ENCODE peak calls at places on chromosomes 6 and 20, in ten cellular contexts. One of them, this sample, is unnamed. For H3K4me1, the result is how much of the 10 kb centered on the place peaks cover.

GRCh38 chr6:95431637-95432228 is 145.6 kb upstream of the MANEA start:
- DNase-seq in heart left ventricle: no peak
- DNase-seq in Peyer's patch: peak
- DNase-seq in prostate gland: peak
- DNase-seq in spleen: no peak
- DNase-seq in transverse colon: peak
- DNase-seq in ovary: peak
- DNase-seq in right lobe of liver: no peak
- DNase-seq in thyroid gland: peak
- DNase-seq in suprapubic skin: no peak
- DNase-seq in this sample: peak

GRCh38 chr20:61951695-61952533 is 113.8 kb downstream of the TAF4 start:
- DNase-seq in heart left ventricle: peak
- DNase-seq in Peyer's patch: no peak
- DNase-seq in prostate gland: no peak
- DNase-seq in spleen: peak
- DNase-seq in transverse colon: no peak
- DNase-seq in ovary: peak
- DNase-seq in right lobe of liver: peak
- DNase-seq in thyroid gland: no peak
- DNase-seq in suprapubic skin: no peak
- DNase-seq in this sample: no peak

GRCh38 chr20:25223179-25223661 is 24.7 kb upstream of the PYGB start:
- DNase-seq in heart left ventricle: no peak
- DNase-seq in Peyer's patch: peak
- DNase-seq in prostate gland: no peak
- DNase-seq in spleen: no peak
- DNase-seq in transverse colon: peak
- DNase-seq in ovary: no peak
- DNase-seq in right lobe of liver: no peak
- DNase-seq in thyroid gland: no peak
- DNase-seq in suprapubic skin: no peak
- DNase-seq in this sample: no peak

GRCh38 chr20:16283978-16284377 is 289.3 kb downstream of the KIF16B start:
- DNase-seq in heart left ventricle: no peak
- DNase-seq in Peyer's patch: peak
- DNase-seq in prostate gland: no peak
- DNase-seq in spleen: no peak
- DNase-seq in transverse colon: no peak
- DNase-seq in ovary: no peak
- DNase-seq in right lobe of liver: no peak
- DNase-seq in thyroid gland: peak
- DNase-seq in suprapubic skin: no peak
- DNase-seq in this sample: no peak

GRCh38 chr6:13523826-13524622 is 36.6 kb upstream of the GFOD1 start:
- DNase-seq in heart left ventricle: no peak
- DNase-seq in Peyer's patch: no peak
- DNase-seq in prostate gland: no peak
- DNase-seq in spleen: no peak
- DNase-seq in transverse colon: no peak
- DNase-seq in ovary: no peak
- DNase-seq in right lobe of liver: no peak
- DNase-seq in thyroid gland: no peak
- DNase-seq in suprapubic skin: no peak
- DNase-seq in this sample: no peak

GRCh38 chr6:106547961-106548453 is 81.3 kb downstream of the RTN4IP1 start:
- DNase-seq in heart left ventricle: no peak
- DNase-seq in Peyer's patch: no peak
- DNase-seq in prostate gland: peak
- DNase-seq in spleen: no peak
- DNase-seq in transverse colon: no peak
- DNase-seq in ovary: peak
- DNase-seq in right lobe of liver: no peak
- DNase-seq in thyroid gland: no peak
- DNase-seq in suprapubic skin: no peak
- DNase-seq in this sample: no peak

GRCh38 chr20:51784299-51784698 is 16.1 kb upstream of the ATP9A start:
- DNase-seq in heart left ventricle: no peak
- DNase-seq in Peyer's patch: no peak
- DNase-seq in prostate gland: no peak
- DNase-seq in spleen: no peak
- DNase-seq in transverse colon: no peak
- DNase-seq in ovary: no peak
- DNase-seq in right lobe of liver: no peak
- DNase-seq in thyroid gland: no peak
- DNase-seq in suprapubic skin: no peak
- DNase-seq in this sample: no peak

GRCh38 chr6:28719275-28719940 is 193.7 kb downstream of the GPX5 start:
- DNase-seq in heart left ventricle: no peak
- DNase-seq in Peyer's patch: no peak
- DNase-seq in prostate gland: no peak
- DNase-seq in spleen: no peak
- DNase-seq in transverse colon: no peak
- DNase-seq in ovary: no peak
- DNase-seq in right lobe of liver: no peak
- DNase-seq in thyroid gland: no peak
- DNase-seq in suprapubic skin: no peak
- DNase-seq in this sample: no peak

GRCh38 chr6:130882370-130882769 is 55.2 kb downstream of the SMLR1 start:
- DNase-seq in heart left ventricle: no peak
- DNase-seq in Peyer's patch: no peak
- DNase-seq in prostate gland: no peak
- DNase-seq in spleen: no peak
- DNase-seq in transverse colon: no peak
- DNase-seq in ovary: no peak
- DNase-seq in right lobe of liver: no peak
- DNase-seq in thyroid gland: no peak
- DNase-seq in suprapubic skin: no peak
- DNase-seq in this sample: peak

GRCh38 chr20:56540415-56540814 is 7.4 kb downstream of the FAM209B start:
- DNase-seq in heart left ventricle: no peak
- DNase-seq in Peyer's patch: no peak
- DNase-seq in prostate gland: no peak
- DNase-seq in spleen: no peak
- DNase-seq in transverse colon: no peak
- DNase-seq in ovary: no peak
- DNase-seq in right lobe of liver: no peak
- DNase-seq in thyroid gland: no peak
- DNase-seq in suprapubic skin: no peak
- DNase-seq in this sample: no peak

DNA sequence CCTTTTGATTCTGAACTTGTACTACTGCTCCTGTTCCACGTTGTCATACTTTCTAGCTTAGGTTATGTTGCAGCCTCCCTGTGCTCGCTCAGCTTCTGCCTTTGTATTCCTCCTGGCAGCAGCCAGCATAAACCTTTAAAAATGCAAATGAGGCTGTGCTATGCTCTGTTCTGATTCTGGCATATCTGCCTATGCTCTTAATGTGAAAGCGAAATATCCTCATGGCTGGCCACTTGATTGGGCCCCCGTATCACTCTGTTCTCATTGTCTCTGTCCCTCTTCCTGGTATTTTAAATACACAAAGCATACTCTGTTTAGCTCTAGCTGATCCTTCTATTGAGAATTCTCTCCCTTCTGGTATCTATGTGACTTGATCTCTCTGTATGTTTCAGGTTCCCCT is 139.0 kb downstream of the JARID2 start:
- DNase-seq in heart left ventricle: no peak
- DNase-seq in Peyer's patch: no peak
- DNase-seq in prostate gland: peak
- DNase-seq in spleen: no peak
- DNase-seq in transverse colon: no peak
- DNase-seq in ovary: no peak
- DNase-seq in right lobe of liver: no peak
- DNase-seq in thyroid gland: no peak
- DNase-seq in suprapubic skin: no peak
- DNase-seq in this sample: no peak
- H3K4me1 ChIP-seq in heart left ventricle: half or more
- H3K4me1 ChIP-seq in Peyer's patch: under half
- H3K4me1 ChIP-seq in prostate gland: under half
- H3K4me1 ChIP-seq in spleen: under half
- H3K4me1 ChIP-seq in transverse colon: under half
- H3K4me1 ChIP-seq in ovary: under half
- H3K4me1 ChIP-seq in right lobe of liver: under half
- H3K4me1 ChIP-seq in thyroid gland: under half
- H3K4me1 ChIP-seq in suprapubic skin: under half
- H3K4me1 ChIP-seq in this sample: under half

GRCh38 chr6:42010185-42010872 is 40.0 kb upstream of the TAF8 start:
- DNase-seq in heart left ventricle: no peak
- DNase-seq in Peyer's patch: no peak
- DNase-seq in prostate gland: no peak
- DNase-seq in spleen: peak
- DNase-seq in transverse colon: no peak
- DNase-seq in ovary: no peak
- DNase-seq in right lobe of liver: peak
- DNase-seq in thyroid gland: peak
- DNase-seq in suprapubic skin: no peak
- DNase-seq in this sample: no peak
- TF ChIP-seq POLR2A in heart left ventricle: no peak
- TF ChIP-seq POLR2A in Peyer's patch: no peak
- TF ChIP-seq POLR2A in prostate gland: no peak
- TF ChIP-seq POLR2A in spleen: no peak
- TF ChIP-seq POLR2A in transverse colon: no peak
- TF ChIP-seq POLR2A in ovary: no peak
- TF ChIP-seq POLR2A in right lobe of liver: no peak
- TF ChIP-seq POLR2A in thyroid gland: no peak
- TF ChIP-seq POLR2A in suprapubic skin: no peak
- TF ChIP-seq POLR2A in this sample: no peak

DNA sequence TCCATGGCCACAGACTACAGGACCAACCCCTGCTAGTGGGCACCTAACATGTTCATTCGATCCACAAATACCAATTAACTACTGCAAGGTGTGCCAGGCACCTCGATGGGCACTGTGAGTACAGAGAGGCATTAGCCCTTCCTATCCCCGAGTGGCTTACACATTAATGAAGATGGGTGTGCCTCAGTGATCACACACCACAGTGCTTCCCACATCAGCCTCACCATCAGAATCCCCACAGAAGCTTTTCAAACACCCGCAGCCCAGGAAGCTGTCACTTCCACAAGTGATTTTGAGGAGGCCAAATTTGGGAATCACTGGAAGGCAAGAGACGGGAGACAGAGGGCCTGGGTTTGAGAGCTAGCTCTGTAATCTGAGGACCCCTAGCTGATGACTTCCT is 23.7 kb downstream of the EZR start:
- DNase-seq in heart left ventricle: no peak
- DNase-seq in Peyer's patch: peak
- DNase-seq in prostate gland: no peak
- DNase-seq in spleen: no peak
- DNase-seq in transverse colon: peak
- DNase-seq in ovary: no peak
- DNase-seq in right lobe of liver: no peak
- DNase-seq in thyroid gland: no peak
- DNase-seq in suprapubic skin: no peak
- DNase-seq in this sample: no peak
- H3K4me1 ChIP-seq in heart left ventricle: half or more
- H3K4me1 ChIP-seq in Peyer's patch: under half
- H3K4me1 ChIP-seq in prostate gland: under half
- H3K4me1 ChIP-seq in spleen: under half
- H3K4me1 ChIP-seq in transverse colon: half or more
- H3K4me1 ChIP-seq in ovary: under half
- H3K4me1 ChIP-seq in right lobe of liver: under half
- H3K4me1 ChIP-seq in thyroid gland: half or more
- H3K4me1 ChIP-seq in suprapubic skin: under half
- H3K4me1 ChIP-seq in this sample: half or more

GRCh38 chr20:60060006-60060557 is 101.9 kb downstream of the CDH26 start:
- DNase-seq in heart left ventricle: no peak
- DNase-seq in Peyer's patch: no peak
- DNase-seq in prostate gland: no peak
- DNase-seq in spleen: no peak
- DNase-seq in transverse colon: no peak
- DNase-seq in ovary: no peak
- DNase-seq in right lobe of liver: no peak
- DNase-seq in thyroid gland: no peak
- DNase-seq in suprapubic skin: no peak
- DNase-seq in this sample: no peak

GRCh38 chr20:60056345-60057122 is 98.3 kb downstream of the CDH26 start:
- DNase-seq in heart left ventricle: no peak
- DNase-seq in Peyer's patch: no peak
- DNase-seq in prostate gland: no peak
- DNase-seq in spleen: no peak
- DNase-seq in transverse colon: no peak
- DNase-seq in ovary: no peak
- DNase-seq in right lobe of liver: no peak
- DNase-seq in thyroid gland: no peak
- DNase-seq in suprapubic skin: no peak
- DNase-seq in this sample: no peak

GRCh38 chr20:60057123-60057865 is 99.1 kb downstream of the CDH26 start:
- DNase-seq in heart left ventricle: peak
- DNase-seq in Peyer's patch: peak
- DNase-seq in prostate gland: peak
- DNase-seq in spleen: peak
- DNase-seq in transverse colon: peak
- DNase-seq in ovary: peak
- DNase-seq in right lobe of liver: peak
- DNase-seq in thyroid gland: peak
- DNase-seq in suprapubic skin: no peak
- DNase-seq in this sample: peak

GRCh38 chr20:60058869-60059268 is 100.6 kb downstream of the CDH26 start:
- DNase-seq in heart left ventricle: no peak
- DNase-seq in Peyer's patch: no peak
- DNase-seq in prostate gland: no peak
- DNase-seq in spleen: no peak
- DNase-seq in transverse colon: no peak
- DNase-seq in ovary: no peak
- DNase-seq in right lobe of liver: no peak
- DNase-seq in thyroid gland: no peak
- DNase-seq in suprapubic skin: no peak
- DNase-seq in this sample: no peak

DNA sequence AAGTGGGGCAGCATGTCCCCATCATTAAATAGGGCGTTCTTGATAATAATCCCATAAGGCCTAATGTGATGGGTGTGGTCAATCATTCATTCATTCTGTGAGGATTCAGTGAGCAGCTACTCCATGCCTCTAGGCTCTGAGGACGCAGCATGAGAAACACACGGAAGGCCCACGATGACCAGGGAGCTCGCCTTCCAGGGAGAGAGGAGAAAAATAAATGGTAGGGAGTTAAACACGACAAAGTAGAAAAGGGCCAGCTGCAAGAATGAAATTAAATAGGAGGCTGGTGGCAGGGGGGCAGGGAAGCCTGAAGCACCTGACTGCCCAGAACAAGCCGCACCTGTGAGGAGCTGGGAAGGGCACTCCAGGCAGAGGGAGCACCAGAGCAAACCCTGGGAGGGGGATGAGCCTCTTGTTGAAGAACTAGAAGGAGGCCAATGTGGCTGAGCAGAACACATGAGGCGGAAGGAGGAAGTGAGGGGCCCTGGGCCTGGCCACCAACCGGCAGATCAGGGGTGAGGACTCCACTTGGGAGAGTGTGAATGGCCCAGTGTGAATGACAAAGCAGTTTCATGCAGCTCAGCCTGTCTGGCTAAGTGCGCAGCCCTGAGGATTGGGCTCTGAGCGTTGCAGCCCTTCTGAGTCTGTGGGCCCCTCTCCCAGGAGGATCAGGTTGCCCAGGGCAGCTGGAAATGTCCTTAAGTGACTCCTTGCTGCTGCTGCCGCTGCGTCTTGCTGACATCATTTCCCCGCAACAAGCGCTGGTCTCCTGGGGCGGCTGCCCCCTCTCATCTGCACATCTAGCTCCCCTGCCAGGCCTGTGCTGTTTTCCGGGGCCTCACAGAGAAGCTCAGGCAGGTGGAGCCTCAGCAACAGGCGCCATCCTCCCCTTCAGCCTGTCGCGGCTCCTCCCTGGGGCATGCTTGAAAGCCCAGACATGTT is 99.9 kb downstream of the CDH26 start:
- DNase-seq in heart left ventricle: peak
- DNase-seq in Peyer's patch: no peak
- DNase-seq in prostate gland: no peak
- DNase-seq in spleen: peak
- DNase-seq in transverse colon: peak
- DNase-seq in ovary: no peak
- DNase-seq in right lobe of liver: peak
- DNase-seq in thyroid gland: peak
- DNase-seq in suprapubic skin: no peak
- DNase-seq in this sample: no peak
- TF ChIP-seq POLR2A in heart left ventricle: no peak
- TF ChIP-seq POLR2A in Peyer's patch: no peak
- TF ChIP-seq POLR2A in prostate gland: no peak
- TF ChIP-seq POLR2A in spleen: no peak
- TF ChIP-seq POLR2A in transverse colon: no peak
- TF ChIP-seq POLR2A in ovary: no peak
- TF ChIP-seq POLR2A in right lobe of liver: no peak
- TF ChIP-seq POLR2A in thyroid gland: no peak
- TF ChIP-seq POLR2A in suprapubic skin: no peak
- TF ChIP-seq POLR2A in this sample: no peak

This sample was measured in body of pancreas.